ENCODE peak calls at places on chromosomes 1 and 21, in six cellular contexts. C is esophagus muscularis mucosa, N is testis, Y is left ventricle myocardium inferior, T is endothelial cell of umbilical vein, S is prostate gland. M is an unnamed sample. For H3K27me3, the result is how much of the 10 kb centered on the place peaks cover.

GRCh38 chr1:228836427-228836826 is 101.1 kb downstream of the RHOU start:
- DNase-seq in C (no peak), N (no peak), Y (no peak), T (no peak), S (no peak), M (no peak)

GRCh38 chr1:9447215-9447960 is 91.9 kb upstream of the SLC25A33 start:
- DNase-seq in C (no peak), N (no peak), Y (no peak), T (no peak), S (no peak), M (no peak)

GRCh38 chr1:25695066-25695990 is 78.7 kb downstream of the MAN1C1 start:
- DNase-seq in C (peak), N (peak), Y (peak), T (peak), S (peak), M (no peak)

GRCh38 chr1:170498896-170499295 is 33.1 kb upstream of the GORAB start:
- DNase-seq in C (no peak), N (no peak), Y (no peak), T (no peak), S (no peak), M (no peak)

GRCh38 chr1:201383647-201384405 is 6.3 kb upstream of the TNNT2 start:
- DNase-seq in C (no peak), N (no peak), Y (no peak), T (no peak), S (no peak), M (no peak)

GRCh38 chr1:221494670-221495069 is 247.2 kb downstream of the DUSP10 start:
- DNase-seq in C (no peak), N (no peak), Y (no peak), T (no peak), S (no peak), M (no peak)

GRCh38 chr1:95888877-95889799 is 655.1 kb downstream of the RWDD3 start:
- DNase-seq in C (no peak), N (no peak), Y (no peak), T (peak), S (no peak), M (no peak)

GRCh38 chr1:3948344-3948743 is 48.3 kb upstream of the C1orf174 start:
- DNase-seq in C (no peak), N (no peak), Y (no peak), T (no peak), S (no peak), M (no peak)

DNA sequence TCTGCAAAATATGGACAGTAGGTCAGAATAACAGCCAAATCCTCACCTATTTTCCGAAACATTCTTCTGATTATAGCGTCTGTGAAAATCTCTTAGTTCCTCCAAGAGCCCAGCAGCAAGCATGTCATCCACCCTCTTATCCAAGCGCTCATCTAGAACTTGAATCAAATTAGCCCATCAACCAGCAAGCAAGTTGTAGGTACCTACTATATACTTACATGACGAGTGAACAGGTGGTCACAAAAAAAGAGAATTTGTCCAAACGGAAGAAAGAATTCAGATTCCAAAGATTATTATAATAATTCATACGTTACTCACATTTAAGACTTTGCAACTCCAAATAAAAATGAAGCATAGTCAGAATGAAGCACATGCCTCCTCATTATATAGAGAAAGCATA is 35.4 kb downstream of the TRIT1 start:
- DNase-seq in C (no peak), N (no peak), Y (no peak), T (no peak), S (no peak), M (no peak)
- TF ChIP-seq CTCF in C (no peak), N (no peak), Y (no peak), T (no peak), S (no peak), M (no peak)

DNA sequence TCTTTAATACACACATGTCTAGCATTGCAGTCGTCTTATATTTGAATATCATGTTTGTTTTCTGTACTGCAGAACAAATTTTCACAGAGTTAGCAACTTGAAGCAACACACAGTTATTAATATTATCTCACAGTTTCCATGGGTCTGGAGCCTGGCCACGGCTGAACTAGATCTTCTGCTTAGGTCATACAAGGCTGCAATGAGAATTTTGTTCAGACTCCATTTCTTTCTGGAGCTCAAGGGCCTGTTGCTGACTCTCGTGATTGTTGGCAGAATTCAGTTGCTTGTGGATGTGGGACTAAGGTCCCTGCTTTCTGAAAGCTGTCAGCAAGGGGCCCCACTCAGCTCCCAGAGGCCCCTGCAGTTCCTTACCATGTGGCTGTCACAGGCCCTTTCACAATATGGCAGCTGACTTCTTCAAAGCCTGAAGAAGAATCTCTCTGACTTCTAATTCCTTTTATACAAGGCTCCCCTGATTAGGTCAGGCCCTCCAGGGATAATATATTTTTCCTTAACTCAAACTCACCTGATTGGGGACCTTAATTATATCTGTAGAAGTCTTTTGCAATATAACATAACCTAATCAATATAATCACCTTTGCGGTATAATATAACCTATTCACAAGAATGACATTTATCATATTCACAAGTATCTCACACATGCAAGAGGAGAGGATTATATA is 296.3 kb downstream of the NFIA start:
- DNase-seq in C (no peak), N (no peak), Y (peak), T (no peak), S (no peak), M (no peak)
- H3K27ac ChIP-seq in C (no peak), N (no peak), Y (peak), T (no peak), S (no peak), M (no peak)

GRCh38 chr1:165117482-165117881 is 239.0 kb downstream of the LMX1A start:
- DNase-seq in C (no peak), N (no peak), Y (no peak), T (no peak), S (no peak), M (no peak)

GRCh38 chr1:165114889-165115285 is 241.6 kb downstream of the LMX1A start:
- DNase-seq in C (no peak), N (no peak), Y (no peak), T (no peak), S (no peak), M (no peak)

GRCh38 chr1:165112260-165112659 is 244.3 kb downstream of the LMX1A start:
- DNase-seq in C (no peak), N (no peak), Y (no peak), T (no peak), S (no peak), M (no peak)

GRCh38 chr1:165114022-165114888 is 242.3 kb downstream of the LMX1A start:
- DNase-seq in C (no peak), N (peak), Y (no peak), T (peak), S (peak), M (no peak)

DNA sequence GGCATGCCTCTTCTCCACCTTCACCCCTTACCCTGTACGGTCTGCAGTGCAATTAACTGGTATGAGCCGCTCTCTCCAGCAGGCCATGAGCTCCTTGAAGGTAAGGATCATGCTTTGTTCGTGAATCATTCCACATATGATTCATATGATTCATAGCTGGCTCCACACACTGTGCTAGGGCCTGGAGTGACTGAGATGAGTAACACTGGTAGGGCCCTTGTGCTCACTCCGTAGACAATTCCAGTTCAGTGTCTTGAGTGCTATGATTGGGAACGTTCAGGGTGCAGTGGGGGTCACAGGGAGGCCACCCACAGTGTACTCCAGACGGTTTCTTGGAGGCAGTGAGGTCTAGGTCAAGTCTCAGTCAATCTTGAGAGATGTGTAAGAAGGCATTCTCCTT is 239.8 kb downstream of the LMX1A start:
- DNase-seq in C (no peak), N (no peak), Y (no peak), T (no peak), S (no peak), M (no peak)
- H3K27me3 ChIP-seq in C (under half), N (under half), Y (half or more), T (under half), S (under half), M (under half)

DNA sequence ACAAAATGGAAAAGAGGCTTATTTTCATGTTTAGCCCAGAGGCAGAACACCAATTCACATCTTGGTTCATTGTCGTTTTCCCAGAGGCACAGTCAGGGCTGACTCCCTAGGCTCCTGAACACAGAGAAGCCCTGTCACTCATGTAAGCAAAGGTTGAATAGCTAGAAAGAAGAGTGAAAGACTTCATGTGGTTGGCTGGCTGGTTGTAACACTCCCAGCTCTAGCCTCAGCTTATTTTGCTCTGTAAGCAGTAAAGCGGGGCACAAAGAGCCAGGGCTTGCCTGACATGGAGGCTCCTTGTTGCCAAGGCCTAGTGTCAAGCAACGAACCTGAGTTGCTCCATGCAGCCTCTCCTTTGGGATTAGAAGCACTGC is 148.3 kb downstream of the TSEN15 start:
- DNase-seq in C (no peak), N (no peak), Y (no peak), T (no peak), S (no peak), M (no peak)
- TF ChIP-seq CTCF in C (no peak), N (no peak), Y (no peak), T (no peak), S (no peak), M (no peak)

GRCh38 chr1:31788825-31789256 is 24.7 kb upstream of the ADGRB2 start:
- DNase-seq in C (no peak), N (no peak), Y (no peak), T (no peak), S (no peak), M (no peak)
- H3K27ac ChIP-seq in C (peak), N (peak), Y (peak), T (no peak), S (peak), M (peak)

GRCh38 chr1:6446665-6447015 is 19.3 kb downstream of the TNFRSF25 start:
- DNase-seq in C (no peak), N (no peak), Y (no peak), T (no peak), S (no peak), M (no peak)

GRCh38 chr1:6447016-6447817 is 18.8 kb downstream of the TNFRSF25 start:
- DNase-seq in C (no peak), N (no peak), Y (no peak), T (no peak), S (no peak), M (no peak)

GRCh38 chr1:6444377-6444776 is 19.8 kb downstream of the ESPN start:
- DNase-seq in C (no peak), N (no peak), Y (no peak), T (no peak), S (no peak), M (no peak)

GRCh38 chr1:6443339-6444115 is 19.0 kb downstream of the ESPN start:
- DNase-seq in C (no peak), N (no peak), Y (no peak), T (no peak), S (no peak), M (no peak)

DNA sequence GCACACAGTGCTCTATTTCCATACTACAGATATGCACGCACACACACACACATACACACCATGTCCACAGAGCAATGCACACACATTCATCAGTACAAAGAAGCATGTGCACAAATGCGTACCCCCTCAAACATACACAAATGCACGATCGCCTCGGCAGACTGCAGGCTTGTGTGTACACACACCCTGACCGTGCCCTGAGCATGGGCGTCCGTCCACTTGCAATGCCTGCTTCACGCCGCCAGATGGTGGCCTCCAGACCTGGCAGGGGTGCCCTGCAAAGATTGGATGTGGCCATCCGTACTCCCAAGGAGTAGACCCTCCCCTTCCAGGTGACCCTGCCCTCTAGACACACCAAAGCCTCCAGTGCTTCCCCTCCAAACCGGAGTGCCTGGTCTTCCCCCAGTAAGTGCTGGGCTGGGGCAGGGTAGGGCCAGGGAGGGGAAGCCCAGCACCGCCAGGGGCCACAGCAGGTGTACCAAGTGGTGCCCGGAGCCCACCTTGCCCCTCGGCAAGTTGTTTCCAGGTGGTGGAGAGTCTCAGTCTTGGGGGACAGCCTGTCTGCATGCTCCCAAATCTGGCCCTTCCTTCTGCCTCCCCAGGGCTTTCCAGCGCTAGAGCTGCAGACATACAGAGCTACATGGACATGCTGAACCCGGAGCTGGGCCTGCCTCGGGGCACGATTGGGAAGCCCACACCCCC is 20.6 kb downstream of the ESPN start:
- DNase-seq in C (no peak), N (no peak), Y (no peak), T (peak), S (no peak), M (no peak)
- H3K27me3 ChIP-seq in C (under half), N (under half), Y (half or more), T (under half), S (under half), M (half or more)

GRCh38 chr21:42255825-42256224 is 36.9 kb downstream of the ABCG1 start:
- DNase-seq in C (no peak), N (no peak), Y (no peak), T (no peak), S (no peak), M (no peak)
- TF ChIP-seq CTCF in C (no peak), N (no peak), Y (no peak), T (no peak), S (no peak), M (no peak)